ENCODE peak calls at places on chromosomes 5 and 9, in five cellular contexts. L, O, X, S and K are unnamed samples.

GRCh38 chr9:100350188-100350587 is 2.6 kb downstream of the TEX10 start:
- DNase-seq in O (no peak), S (no peak), L (no peak), X (no peak), K (no peak)

GRCh38 chr5:81829242-81829641 is 78.3 kb upstream of the SSBP2 start:
- DNase-seq in S (no peak), X (no peak), O (no peak), L (no peak), K (no peak)

GRCh38 chr5:143582869-143583268 is 179.4 kb upstream of the NR3C1 start:
- DNase-seq in X (no peak), S (no peak), L (no peak), O (no peak), K (no peak)

GRCh38 chr5:79872309-79872708 is 118.8 kb downstream of the MTX3 start:
- DNase-seq in S (no peak), O (no peak), X (no peak), L (no peak), K (no peak)

GRCh38 chr5:58015175-58015574 is 444.7 kb downstream of the PLK2 start:
- DNase-seq in L (no peak), O (no peak), X (no peak), S (no peak), K (no peak)

GRCh38 chr9:14260101-14260500 is 53.8 kb downstream of the NFIB start:
- DNase-seq in X (no peak), L (no peak), O (no peak), S (no peak), K (no peak)

GRCh38 chr5:42666821-42667325 is 89.7 kb upstream of the CCDC152 start:
- DNase-seq in O (no peak), L (no peak), S (no peak), X (no peak), K (no peak)

GRCh38 chr5:83507431-83507830 is 35.9 kb downstream of the VCAN start:
- DNase-seq in L (no peak), O (no peak), X (no peak), S (no peak), K (no peak)

GRCh38 chr9:133334161-133334560 is 1.8 kb downstream of the SURF6 start:
- DNase-seq in O (no peak), S (no peak), L (no peak), X (peak; percentile 86), K (no peak)

GRCh38 chr9:129143461-129143927 is 32.3 kb downstream of the PTPA start:
- DNase-seq in O (no peak), L (no peak), S (peak; percentile 66), X (peak; percentile 37), K (no peak)

GRCh38 chr5:64330728-64331231 is 165.1 kb downstream of the RNF180 start:
- DNase-seq in X (no peak), O (no peak), L (no peak), S (no peak), K (no peak)

GRCh38 chr5:150184990-150185952 is 4.6 kb upstream of the SLC6A7 start:
- DNase-seq in S (no peak), L (no peak), O (no peak), X (peak; percentile 87), K (no peak)

GRCh38 chr5:146185161-146185560 is 2.7 kb upstream of the LARS1 start:
- DNase-seq in L (no peak), S (no peak), O (no peak), X (no peak), K (no peak)

GRCh38 chr9:109907400-109907799 is 127.4 kb downstream of the PALM2AKAP2 start:
- DNase-seq in O (no peak), S (no peak), L (no peak), X (peak; percentile 63), K (no peak)

GRCh38 chr5:139294372-139295165 is 1.0 kb downstream of the MATR3 start:
- DNase-seq in X (peak; percentile 78), S (peak; percentile 88), O (peak; percentile 65), L (peak; percentile 56), K (peak; percentile 5)

GRCh38 chr9:124267271-124267807 is 9.6 kb downstream of the NEK6 start:
- DNase-seq in L (no peak), O (no peak), X (peak; percentile 73), S (no peak), K (peak; percentile 49)

GRCh38 chr9:120956862-120957261 is 30.3 kb upstream of the TRAF1 start:
- DNase-seq in O (no peak), L (no peak), S (no peak), X (no peak), K (no peak)

GRCh38 chr5:77180167-77181081 is 30.1 kb upstream of the PDE8B start:
- DNase-seq in X (peak; percentile 41), L (no peak), O (no peak), S (peak; percentile 54), K (no peak)

GRCh38 chr5:134794136-134794535 is 35.6 kb downstream of the DDX46 start:
- DNase-seq in S (no peak), O (no peak), L (no peak), X (no peak), K (no peak)

GRCh38 chr9:95098391-95098921 is 219.1 kb downstream of the FANCC start:
- DNase-seq in X (no peak), L (no peak), O (no peak), S (no peak), K (no peak)

GRCh38 chr9:95087659-95088242 is 229.8 kb downstream of the FANCC start:
- DNase-seq in X (peak; percentile 66), L (no peak), O (no peak), S (no peak), K (no peak)

GRCh38 chr5:15933481-15934207 is 245.9 kb downstream of the MARCHF11 start:
- DNase-seq in O (no peak), L (no peak), X (no peak), S (no peak), K (peak; percentile 17)

GRCh38 chr5:59119480-59119879 is 536.6 kb downstream of the RAB3C start:
- DNase-seq in S (no peak), X (no peak), L (no peak), O (no peak), K (no peak)

GRCh38 chr5:74342189-74342588 is 298.3 kb downstream of the ENC1 start:
- DNase-seq in L (no peak), X (no peak), O (no peak), S (no peak), K (no peak)

GRCh38 chr9:126228779-126229444 is 97.7 kb upstream of the MVB12B start:
- DNase-seq in L (peak; percentile 31), X (peak; percentile 69), S (peak; percentile 87), O (peak; percentile 60), K (peak; percentile 22)

GRCh38 chr5:6517494-6517893 is 68.8 kb downstream of the UBE2QL1 start:
- DNase-seq in O (no peak), S (no peak), X (no peak), L (no peak), K (no peak)

GRCh38 chr5:41621420-41621819 is 111.0 kb upstream of the PLCXD3 start:
- DNase-seq in S (no peak), O (no peak), X (no peak), L (no peak), K (no peak)

GRCh38 chr9:89854715-89855475 is 250.1 kb downstream of the GADD45G start:
- DNase-seq in O (no peak), L (no peak), S (no peak), X (no peak), K (no peak)

GRCh38 chr9:68726489-68726888 is 21.4 kb downstream of the PIP5K1B start:
- DNase-seq in O (no peak), X (no peak), L (no peak), S (no peak), K (no peak)

GRCh38 chr9:97570899-97571298 is 62.3 kb downstream of the TSTD2 start:
- DNase-seq in L (no peak), O (no peak), S (peak; percentile 38), X (no peak), K (no peak)

GRCh38 chr5:3694819-3695218 is 99.2 kb downstream of the IRX1 start:
- DNase-seq in X (no peak), L (no peak), S (no peak), O (no peak), K (no peak)